ENCODE peak calls at places on chromosome 20, in seven cellular contexts. E is spleen; W is fibroblast of mammary gland; Y is CD8-positive, alpha-beta T cell; V is ovary; H is PC-9; J is fibroblast of pulmonary artery. M is an unnamed sample.

GRCh38 chr20:50916257-50916656 is 15.0 kb downstream of the ADNP start:
- DNase-seq in Y (no peak), J (peak), W (peak), E (no peak), V (no peak), H (no peak), M (peak)

GRCh38 chr20:16434087-16434664 is 139.1 kb downstream of the KIF16B start:
- DNase-seq in V (peak), H (peak), E (peak), J (peak), Y (peak), W (peak), M (peak)

GRCh38 chr20:41038149-41038877 is 9.7 kb downstream of the TOP1 start:
- DNase-seq in V (no peak), E (no peak), J (no peak), W (no peak), Y (no peak), H (no peak), M (no peak)

GRCh38 chr20:2900845-2901592 is 27.7 kb downstream of the PTPRA start:
- DNase-seq in V (no peak), H (no peak), E (no peak), Y (no peak), W (no peak), J (no peak), M (no peak)

GRCh38 chr20:14902432-14903089 is 565.1 kb upstream of the FLRT3 start:
- DNase-seq in J (no peak), H (no peak), V (no peak), E (no peak), W (no peak), Y (no peak), M (no peak)

GRCh38 chr20:12554416-12554815 is 454.4 kb upstream of the SPTLC3 start:
- DNase-seq in W (no peak), Y (no peak), E (no peak), H (no peak), V (no peak), J (no peak), M (no peak)

GRCh38 chr20:1934578-1935573 is 39.7 kb downstream of the SIRPA start:
- DNase-seq in V (peak), Y (no peak), E (no peak), H (no peak), W (peak), J (peak), M (peak)

GRCh38 chr20:3209023-3209945 is at the start of gene ITPA:
- DNase-seq in J (peak), H (peak), Y (no peak), E (peak), V (peak), W (peak), M (peak)

GRCh38 chr20:56933331-56933698 is 304.2 kb downstream of the TFAP2C start:
- DNase-seq in H (no peak), Y (no peak), V (no peak), W (no peak), J (no peak), E (no peak), M (no peak)

GRCh38 chr20:33063271-33063670 is 9.6 kb downstream of the BPIFB3 start:
- DNase-seq in Y (no peak), W (no peak), V (no peak), E (no peak), J (no peak), H (no peak), M (no peak)

GRCh38 chr20:36917943-36918342 is 33.6 kb downstream of the SAMHD1 start:
- DNase-seq in J (no peak), E (no peak), W (no peak), Y (no peak), V (no peak), H (no peak), M (peak)

GRCh38 chr20:15613530-15613929 is 959.7 kb downstream of the KIF16B start:
- DNase-seq in J (no peak), W (no peak), V (no peak), Y (no peak), E (no peak), H (no peak), M (no peak)

GRCh38 chr20:58990651-58991445 is 9.8 kb downstream of the NELFCD start:
- DNase-seq in J (no peak), E (peak), H (no peak), Y (no peak), V (no peak), W (no peak), M (no peak)

GRCh38 chr20:18985551-18985950 is 172.0 kb downstream of the SCP2D1 start:
- DNase-seq in E (no peak), V (no peak), J (no peak), H (no peak), W (no peak), Y (no peak), M (no peak)

GRCh38 chr20:16205505-16205904 is 367.7 kb downstream of the KIF16B start:
- DNase-seq in E (no peak), J (no peak), H (no peak), V (no peak), Y (no peak), W (no peak), M (no peak)

GRCh38 chr20:45833030-45833882 is at the start of gene SNX21:
- DNase-seq in Y (no peak), V (peak), W (peak), J (peak), H (peak), E (peak), M (peak)

GRCh38 chr20:59783020-59784010 is 150.1 kb downstream of the SYCP2 start:
- DNase-seq in W (peak), Y (no peak), V (peak), E (no peak), J (peak), H (peak), M (peak)

GRCh38 chr20:7710440-7710839 is 229.8 kb downstream of the HAO1 start:
- DNase-seq in V (no peak), W (peak), H (no peak), E (no peak), J (no peak), Y (no peak), M (no peak)

GRCh38 chr20:36604952-36605308 is 649 bp upstream of the RAB5IF start:
- DNase-seq in W (peak), J (no peak), H (peak), V (peak), E (peak), Y (peak), M (peak)

GRCh38 chr20:49768204-49769124 is 44.2 kb upstream of the SLC9A8 start:
- DNase-seq in V (peak), Y (no peak), H (peak), J (peak), E (no peak), W (peak), M (peak)

GRCh38 chr20:47319517-47320252 is 36.8 kb downstream of the ZMYND8 start:
- DNase-seq in E (no peak), W (peak), H (peak), Y (no peak), V (peak), J (peak), M (peak)

GRCh38 chr20:16477632-16478031 is 95.6 kb downstream of the KIF16B start:
- DNase-seq in V (no peak), W (peak), J (no peak), E (no peak), Y (no peak), H (no peak), M (peak)

GRCh38 chr20:9068896-9069663 is at the start of gene PLCB4:
- DNase-seq in J (peak), V (peak), H (peak), E (no peak), W (peak), Y (no peak), M (peak)

GRCh38 chr20:11271920-11272594 is 598.3 kb upstream of the JAG1 start:
- DNase-seq in Y (no peak), H (no peak), E (peak), W (no peak), V (no peak), J (no peak), M (no peak)

GRCh38 chr20:47502801-47503239 is 1.1 kb downstream of the NCOA3 start:
- DNase-seq in E (no peak), H (peak), Y (no peak), W (peak), V (no peak), J (peak), M (peak)

GRCh38 chr20:58651823-58652605 is 931 bp downstream of the STX16 start:
- DNase-seq in E (peak), W (peak), Y (peak), V (no peak), H (peak), J (peak), M (peak)

GRCh38 chr20:16607364-16608264 is 34.4 kb upstream of the KIF16B start:
- DNase-seq in J (no peak), E (no peak), W (no peak), H (no peak), Y (no peak), V (no peak), M (peak)

GRCh38 chr20:7656662-7657061 is 283.6 kb downstream of the HAO1 start:
- DNase-seq in J (no peak), Y (no peak), W (no peak), E (no peak), H (no peak), V (no peak), M (no peak)

GRCh38 chr20:36167826-36168634 is 13.5 kb downstream of the EPB41L1 start:
- DNase-seq in V (no peak), J (peak), E (no peak), W (peak), Y (no peak), H (peak), M (peak)

GRCh38 chr20:37411408-37412306 is 65.7 kb downstream of the SRC start:
- DNase-seq in Y (no peak), E (no peak), W (no peak), H (no peak), V (no peak), J (no peak), M (peak)

GRCh38 chr20:35616465-35617396 is 1.1 kb downstream of the SPAG4 start:
- DNase-seq in W (peak), E (peak), V (peak), H (peak), J (peak), Y (peak), M (peak)

GRCh38 chr20:57469418-57470211 is 55.3 kb downstream of the CTCFL start:
- DNase-seq in Y (no peak), W (no peak), H (no peak), E (peak), V (no peak), J (no peak), M (no peak)

GRCh38 chr20:18984238-18985200 is 170.9 kb downstream of the SCP2D1 start:
- DNase-seq in V (peak), H (no peak), Y (no peak), J (no peak), W (peak), E (no peak), M (peak)

GRCh38 chr20:48292806-48293205 is 507.5 kb upstream of the SULF2 start:
- DNase-seq in H (peak), E (no peak), W (no peak), Y (no peak), V (no peak), J (no peak), M (no peak)

GRCh38 chr20:45021626-45022025 is 55.3 kb downstream of the STK4 start:
- DNase-seq in H (no peak), Y (no peak), J (no peak), E (no peak), V (no peak), W (no peak), M (peak)

GRCh38 chr20:8389381-8390368 is 257.6 kb downstream of the PLCB1 start:
- DNase-seq in E (no peak), Y (no peak), V (no peak), W (peak), H (no peak), J (peak), M (peak)

GRCh38 chr20:46139908-46140482 is 21.9 kb downstream of the CD40 start:
- DNase-seq in E (no peak), W (no peak), Y (no peak), V (no peak), J (no peak), H (no peak), M (no peak)

GRCh38 chr20:59074456-59074855 is 31.9 kb upstream of the PRELID3B start:
- DNase-seq in V (no peak), H (no peak), E (no peak), Y (no peak), J (peak), W (peak), M (no peak)

GRCh38 chr20:4998160-4998651 is 3.1 kb downstream of the SLC23A2 start:
- DNase-seq in W (no peak), J (no peak), Y (no peak), V (no peak), E (peak), H (no peak), M (no peak)
- TF ChIP-seq CTCF in W (peak), J (peak), Y (no peak), V (no peak), E (no peak), H (no peak), M (no peak)

DNA sequence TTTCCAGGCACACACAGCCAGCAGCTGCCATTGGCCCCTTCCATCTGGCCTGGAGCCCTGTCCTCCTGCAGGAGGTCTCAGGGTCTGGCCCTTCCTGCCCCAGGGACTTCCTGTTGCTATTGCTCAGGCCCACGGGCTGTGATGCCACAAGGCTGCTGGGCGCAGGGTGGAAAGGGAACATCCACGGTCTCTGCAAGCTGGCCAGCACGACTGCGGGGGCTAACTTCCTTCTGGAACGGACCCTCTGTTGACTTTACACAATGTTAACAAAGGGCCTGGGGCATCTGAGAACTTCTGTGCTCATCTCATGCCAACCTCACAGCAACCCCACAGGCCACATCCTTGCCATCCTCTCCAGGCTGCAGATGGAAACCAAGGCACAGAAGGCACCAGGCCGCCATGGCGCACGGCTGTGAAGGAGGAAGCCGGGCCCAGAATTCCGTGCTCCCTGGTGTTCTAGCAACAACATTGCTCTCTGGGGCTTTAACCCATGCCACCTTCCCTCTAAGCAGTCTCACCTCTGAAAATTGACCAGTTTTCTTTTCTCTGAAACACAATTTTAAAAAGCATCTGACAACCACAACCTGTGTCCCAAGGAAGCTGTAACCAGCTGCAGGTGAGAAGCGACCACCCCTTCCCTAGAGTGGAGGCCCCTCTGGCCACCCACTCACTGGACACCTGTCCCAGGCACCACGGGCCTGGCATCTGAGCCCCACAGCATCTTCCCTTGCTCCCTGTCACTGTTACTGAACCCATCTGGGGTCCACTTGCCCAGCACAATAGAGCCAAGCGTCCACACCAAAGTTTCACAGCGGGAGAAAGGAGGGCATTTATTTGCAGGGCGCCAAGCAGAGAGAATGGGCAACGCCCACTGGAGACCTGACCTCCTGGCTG is 261.3 kb downstream of the CDH4 start:
- DNase-seq in V (no peak), H (no peak), J (no peak), W (no peak), E (no peak), Y (no peak), M (no peak)
- H3K4me3 ChIP-seq in V (no peak), H (no peak), J (no peak), W (no peak), E (no peak), Y (no peak), M (no peak)

GRCh38 chr20:64048402-64049044 is 916 bp downstream of the SOX18 start:
- DNase-seq in J (no peak), H (no peak), E (no peak), V (no peak), W (no peak), Y (no peak), M (no peak)

GRCh38 chr20:64049887-64050260 is 435 bp upstream of the SOX18 start:
- DNase-seq in H (no peak), J (no peak), E (no peak), Y (no peak), W (no peak), V (no peak), M (no peak)

GRCh38 chr20:64047968-64048401 is 1.5 kb downstream of the SOX18 start:
- DNase-seq in Y (no peak), J (no peak), E (no peak), H (no peak), V (no peak), W (no peak), M (no peak)

GRCh38 chr20:64050261-64051032 is 1.0 kb upstream of the SOX18 start:
- DNase-seq in J (no peak), H (no peak), W (no peak), Y (no peak), E (no peak), V (no peak), M (no peak)

DNA sequence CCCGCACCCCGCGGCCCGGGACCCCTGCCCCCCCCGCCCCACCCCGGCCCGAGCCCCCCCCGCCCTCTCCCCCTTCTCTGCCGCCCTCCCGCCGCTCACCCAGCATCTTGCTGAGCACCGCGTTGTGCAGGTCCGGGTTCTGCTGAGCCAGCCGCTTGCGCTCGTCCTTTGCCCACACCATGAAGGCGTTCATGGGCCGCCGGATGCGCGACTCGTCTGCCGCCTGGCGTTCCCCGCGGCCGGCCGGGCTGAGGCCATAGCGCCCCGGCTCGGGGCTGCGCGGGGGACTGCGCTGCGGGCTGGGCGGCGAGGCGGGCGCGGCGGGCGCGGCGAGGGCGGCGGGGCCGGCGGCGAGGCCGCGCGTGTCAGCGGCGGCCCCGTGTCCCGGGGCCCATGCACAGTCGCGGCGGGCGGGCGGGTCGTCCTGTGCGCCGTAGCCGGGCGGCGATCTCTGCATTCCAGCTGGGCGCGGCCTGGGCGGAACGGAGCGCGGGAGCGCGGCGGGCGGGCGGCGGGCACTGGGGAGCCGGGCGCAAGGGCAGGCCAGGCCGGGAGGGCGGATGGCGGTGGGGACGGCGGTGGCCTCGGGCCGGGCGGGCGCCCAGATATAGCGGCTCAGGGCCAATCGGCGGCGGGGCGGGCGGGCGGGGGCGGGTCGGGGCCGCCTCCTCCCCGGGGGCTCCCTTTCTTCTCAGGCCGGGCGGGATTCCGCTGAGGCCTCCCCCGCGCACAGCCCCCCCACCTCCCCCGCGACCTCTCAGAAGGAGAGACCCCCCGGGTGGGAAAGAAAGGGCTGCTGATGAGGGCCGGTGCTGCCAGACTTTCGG is at the start of gene SOX18:
- DNase-seq in V (no peak), W (peak), E (peak), J (peak), H (peak), Y (no peak), M (peak)
- TF ChIP-seq CTCF in V (no peak), W (no peak), E (no peak), J (no peak), H (no peak), Y (no peak), M (no peak)

DNA sequence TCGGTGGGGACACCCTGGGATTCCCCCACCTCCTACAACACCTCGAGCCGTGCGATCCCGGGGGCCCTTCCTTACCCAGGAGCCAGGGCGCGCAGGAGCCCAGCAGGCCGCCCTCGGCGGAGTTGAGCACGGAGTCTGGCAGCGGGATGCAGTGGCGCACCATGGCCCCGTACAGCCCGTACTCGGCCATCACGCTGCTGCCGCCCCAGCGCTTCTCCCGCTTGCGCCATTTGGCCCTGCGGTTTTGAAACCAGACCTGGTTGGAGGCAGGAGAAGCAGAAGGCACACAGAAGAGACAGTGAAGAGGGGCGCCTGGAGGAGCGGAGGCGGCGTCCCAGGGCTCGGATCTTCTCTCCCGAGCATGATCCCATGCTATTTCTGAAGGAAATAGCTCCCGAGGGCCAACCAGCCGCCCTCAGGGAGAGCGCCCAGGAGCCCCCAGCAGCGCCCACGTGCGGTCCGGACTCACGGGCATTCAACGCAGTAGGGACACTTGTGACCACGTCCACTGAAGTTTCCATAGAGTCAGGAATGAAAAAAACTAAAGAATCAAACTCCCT is 4.3 kb downstream of the VSX1 start:
- DNase-seq in V (peak), J (peak), E (peak), W (peak), Y (no peak), H (peak), M (peak)
- H3K4me3 ChIP-seq in V (peak), J (peak), E (peak), W (no peak), Y (no peak), H (peak), M (no peak)

GRCh38 chr20:39429716-39430115 is 467.6 kb downstream of the DHX35 start:
- DNase-seq in J (no peak), W (peak), V (no peak), Y (no peak), E (no peak), H (no peak), M (no peak)
- TF ChIP-seq CTCF in J (no peak), W (peak), V (no peak), Y (no peak), E (no peak), H (peak), M (no peak)

DNA sequence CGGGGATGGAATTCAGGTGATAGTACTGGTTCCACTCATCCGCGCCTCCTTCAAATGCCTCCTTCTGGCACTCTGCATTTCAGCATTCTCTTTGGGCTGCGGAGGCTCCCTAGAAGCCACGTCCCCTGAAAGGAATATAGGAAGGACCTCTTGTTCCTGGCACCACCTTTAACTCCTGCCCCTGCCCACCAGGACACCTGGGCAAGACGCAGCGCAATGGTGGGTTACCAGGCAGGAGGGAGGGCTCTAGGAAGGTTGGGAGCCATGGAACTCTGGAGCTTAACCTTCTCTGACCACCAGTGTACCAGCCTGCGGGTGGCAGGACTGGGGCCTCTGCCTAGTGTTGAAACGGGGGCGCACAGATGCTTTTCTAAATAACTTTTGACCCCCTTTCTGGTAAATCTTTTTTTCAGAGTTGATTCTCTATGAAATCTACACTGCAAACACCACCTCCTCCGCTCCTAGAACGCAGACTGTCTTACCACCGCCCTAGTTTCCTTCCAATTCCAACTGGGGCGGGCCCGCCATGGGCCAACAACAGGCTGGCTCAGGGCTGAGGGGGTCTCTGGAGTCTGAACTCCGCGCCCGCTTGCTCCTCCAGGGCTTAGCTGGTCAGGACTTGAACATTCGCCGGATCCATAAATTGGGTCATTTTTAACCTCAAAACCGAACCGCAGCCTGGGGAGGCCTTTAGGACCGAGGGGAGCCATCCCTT is 871 bp upstream of the SYNDIG1 start:
- DNase-seq in E (no peak), W (no peak), V (no peak), J (no peak), H (no peak), Y (no peak), M (no peak)
- H3K4me3 ChIP-seq in E (peak), W (no peak), V (peak), J (no peak), H (no peak), Y (no peak), M (no peak)

M was measured in fibroblast of villous mesenchyme.